ENCODE peak calls at places on chromosome 12, in five cellular contexts. One of them, this sample, is unnamed.

GRCh38 chr12:1915082-1915968 is 3.1 kb downstream of the CACNA2D4 start:
- DNase-seq in uterus: peak
- DNase-seq in heart left ventricle: peak
- DNase-seq in astrocyte of the spinal cord: no peak
- DNase-seq in left ventricle myocardium inferior: no peak
- DNase-seq in this sample: peak

GRCh38 chr12:26867084-26867483 is 34.1 kb upstream of the ITPR2 start:
- DNase-seq in uterus: no peak
- DNase-seq in heart left ventricle: no peak
- DNase-seq in astrocyte of the spinal cord: no peak
- DNase-seq in left ventricle myocardium inferior: no peak
- DNase-seq in this sample: no peak

GRCh38 chr12:29273178-29273843 is 107.7 kb downstream of the ERGIC2 start:
- DNase-seq in uterus: no peak
- DNase-seq in heart left ventricle: no peak
- DNase-seq in astrocyte of the spinal cord: no peak
- DNase-seq in left ventricle myocardium inferior: no peak
- DNase-seq in this sample: no peak

GRCh38 chr12:88805286-88805685 is 225.0 kb upstream of the KITLG start:
- DNase-seq in uterus: no peak
- DNase-seq in heart left ventricle: no peak
- DNase-seq in astrocyte of the spinal cord: no peak
- DNase-seq in left ventricle myocardium inferior: no peak
- DNase-seq in this sample: no peak

GRCh38 chr12:123763093-123763492 is 992 bp downstream of the DNAH10 start:
- DNase-seq in uterus: no peak
- DNase-seq in heart left ventricle: no peak
- DNase-seq in astrocyte of the spinal cord: no peak
- DNase-seq in left ventricle myocardium inferior: no peak
- DNase-seq in this sample: no peak

GRCh38 chr12:8951744-8952143 is 2.3 kb upstream of the M6PR start:
- DNase-seq in uterus: no peak
- DNase-seq in heart left ventricle: no peak
- DNase-seq in astrocyte of the spinal cord: no peak
- DNase-seq in left ventricle myocardium inferior: no peak
- DNase-seq in this sample: peak

GRCh38 chr12:70165450-70165849 is 77.8 kb upstream of the CNOT2 start:
- DNase-seq in uterus: no peak
- DNase-seq in heart left ventricle: no peak
- DNase-seq in astrocyte of the spinal cord: no peak
- DNase-seq in left ventricle myocardium inferior: no peak
- DNase-seq in this sample: no peak

GRCh38 chr12:62802981-62803380 is 132.0 kb downstream of the PPM1H start:
- DNase-seq in uterus: no peak
- DNase-seq in heart left ventricle: no peak
- DNase-seq in astrocyte of the spinal cord: peak
- DNase-seq in left ventricle myocardium inferior: no peak
- DNase-seq in this sample: no peak

GRCh38 chr12:124833693-124834122 is 30.0 kb downstream of the SCARB1 start:
- DNase-seq in uterus: no peak
- DNase-seq in heart left ventricle: peak
- DNase-seq in astrocyte of the spinal cord: peak
- DNase-seq in left ventricle myocardium inferior: peak
- DNase-seq in this sample: no peak

GRCh38 chr12:96195845-96196451 is 1.8 kb downstream of the ELK3 start:
- DNase-seq in uterus: peak
- DNase-seq in heart left ventricle: no peak
- DNase-seq in astrocyte of the spinal cord: peak
- DNase-seq in left ventricle myocardium inferior: no peak
- DNase-seq in this sample: peak

GRCh38 chr12:130838284-130838950 is 633 bp downstream of the STX2 start:
- DNase-seq in uterus: no peak
- DNase-seq in heart left ventricle: peak
- DNase-seq in astrocyte of the spinal cord: no peak
- DNase-seq in left ventricle myocardium inferior: no peak
- DNase-seq in this sample: peak

GRCh38 chr12:27703720-27704452 is 6.7 kb upstream of the MRPS35 start:
- DNase-seq in uterus: peak
- DNase-seq in heart left ventricle: peak
- DNase-seq in astrocyte of the spinal cord: peak
- DNase-seq in left ventricle myocardium inferior: peak
- DNase-seq in this sample: peak

GRCh38 chr12:90355701-90356345 is 599.2 kb downstream of the CCER1 start:
- DNase-seq in uterus: no peak
- DNase-seq in heart left ventricle: no peak
- DNase-seq in astrocyte of the spinal cord: no peak
- DNase-seq in left ventricle myocardium inferior: no peak
- DNase-seq in this sample: no peak

GRCh38 chr12:92722897-92723296 is 20.1 kb downstream of the PLEKHG7 start:
- DNase-seq in uterus: no peak
- DNase-seq in heart left ventricle: no peak
- DNase-seq in astrocyte of the spinal cord: no peak
- DNase-seq in left ventricle myocardium inferior: no peak
- DNase-seq in this sample: no peak

GRCh38 chr12:56053407-56053893 is 11.7 kb downstream of the RPS26 start:
- DNase-seq in uterus: no peak
- DNase-seq in heart left ventricle: no peak
- DNase-seq in astrocyte of the spinal cord: no peak
- DNase-seq in left ventricle myocardium inferior: no peak
- DNase-seq in this sample: no peak

GRCh38 chr12:49228653-49229052 is 36.2 kb upstream of the TUBA1C start:
- DNase-seq in uterus: no peak
- DNase-seq in heart left ventricle: no peak
- DNase-seq in astrocyte of the spinal cord: no peak
- DNase-seq in left ventricle myocardium inferior: no peak
- DNase-seq in this sample: no peak

GRCh38 chr12:5246196-5246595 is 185.7 kb upstream of the NTF3 start:
- DNase-seq in uterus: no peak
- DNase-seq in heart left ventricle: no peak
- DNase-seq in astrocyte of the spinal cord: no peak
- DNase-seq in left ventricle myocardium inferior: no peak
- DNase-seq in this sample: no peak

GRCh38 chr12:95553202-95553943 is 2.1 kb upstream of the USP44 start:
- DNase-seq in uterus: no peak
- DNase-seq in heart left ventricle: no peak
- DNase-seq in astrocyte of the spinal cord: no peak
- DNase-seq in left ventricle myocardium inferior: no peak
- DNase-seq in this sample: peak

GRCh38 chr12:96985515-96986362 is 78.7 kb downstream of the NEDD1 start:
- DNase-seq in uterus: peak
- DNase-seq in heart left ventricle: no peak
- DNase-seq in astrocyte of the spinal cord: no peak
- DNase-seq in left ventricle myocardium inferior: no peak
- DNase-seq in this sample: peak

GRCh38 chr12:122097641-122098364 is 19.2 kb downstream of the MLXIP start:
- DNase-seq in uterus: no peak
- DNase-seq in heart left ventricle: peak
- DNase-seq in astrocyte of the spinal cord: no peak
- DNase-seq in left ventricle myocardium inferior: peak
- DNase-seq in this sample: no peak

GRCh38 chr12:6952121-6952859 is 1.1 kb downstream of the PTPN6 start:
- DNase-seq in uterus: no peak
- DNase-seq in heart left ventricle: peak
- DNase-seq in astrocyte of the spinal cord: no peak
- DNase-seq in left ventricle myocardium inferior: peak
- DNase-seq in this sample: no peak

GRCh38 chr12:6049992-6050391 is 74.5 kb downstream of the VWF start:
- DNase-seq in uterus: no peak
- DNase-seq in heart left ventricle: peak
- DNase-seq in astrocyte of the spinal cord: no peak
- DNase-seq in left ventricle myocardium inferior: no peak
- DNase-seq in this sample: no peak

GRCh38 chr12:3745152-3745551 is 7.8 kb downstream of the CRACR2A start:
- DNase-seq in uterus: no peak
- DNase-seq in heart left ventricle: no peak
- DNase-seq in astrocyte of the spinal cord: no peak
- DNase-seq in left ventricle myocardium inferior: no peak
- DNase-seq in this sample: no peak

GRCh38 chr12:123923927-123924326 is 48.7 kb downstream of the CCDC92 start:
- DNase-seq in uterus: no peak
- DNase-seq in heart left ventricle: no peak
- DNase-seq in astrocyte of the spinal cord: no peak
- DNase-seq in left ventricle myocardium inferior: no peak
- DNase-seq in this sample: no peak

GRCh38 chr12:122061253-122061652 is 17.3 kb upstream of the MLXIP start:
- DNase-seq in uterus: no peak
- DNase-seq in heart left ventricle: no peak
- DNase-seq in astrocyte of the spinal cord: no peak
- DNase-seq in left ventricle myocardium inferior: no peak
- DNase-seq in this sample: no peak

GRCh38 chr12:89280833-89281533 is 71.3 kb downstream of the DUSP6 start:
- DNase-seq in uterus: no peak
- DNase-seq in heart left ventricle: peak
- DNase-seq in astrocyte of the spinal cord: no peak
- DNase-seq in left ventricle myocardium inferior: peak
- DNase-seq in this sample: no peak

GRCh38 chr12:108653082-108653516 is 19.4 kb upstream of the SELPLG start:
- DNase-seq in uterus: no peak
- DNase-seq in heart left ventricle: no peak
- DNase-seq in astrocyte of the spinal cord: no peak
- DNase-seq in left ventricle myocardium inferior: no peak
- DNase-seq in this sample: no peak

GRCh38 chr12:96048392-96048969 is 13.1 kb upstream of the LTA4H start:
- DNase-seq in uterus: no peak
- DNase-seq in heart left ventricle: no peak
- DNase-seq in astrocyte of the spinal cord: no peak
- DNase-seq in left ventricle myocardium inferior: no peak
- DNase-seq in this sample: no peak

GRCh38 chr12:47999816-48000215 is 4.5 kb downstream of the COL2A1 start:
- DNase-seq in uterus: no peak
- DNase-seq in heart left ventricle: no peak
- DNase-seq in astrocyte of the spinal cord: no peak
- DNase-seq in left ventricle myocardium inferior: no peak
- DNase-seq in this sample: no peak

GRCh38 chr12:26632746-26633145 is 200.2 kb downstream of the ITPR2 start:
- DNase-seq in uterus: no peak
- DNase-seq in heart left ventricle: no peak
- DNase-seq in astrocyte of the spinal cord: no peak
- DNase-seq in left ventricle myocardium inferior: no peak
- DNase-seq in this sample: no peak

GRCh38 chr12:69161835-69162234 is 77.5 kb upstream of the CPSF6 start:
- DNase-seq in uterus: no peak
- DNase-seq in heart left ventricle: no peak
- DNase-seq in astrocyte of the spinal cord: no peak
- DNase-seq in left ventricle myocardium inferior: no peak
- DNase-seq in this sample: peak

GRCh38 chr12:14614704-14615121 is 47.0 kb upstream of the PLBD1 start:
- DNase-seq in uterus: no peak
- DNase-seq in heart left ventricle: no peak
- DNase-seq in astrocyte of the spinal cord: no peak
- DNase-seq in left ventricle myocardium inferior: no peak
- DNase-seq in this sample: no peak

GRCh38 chr12:14621821-14622220 is 54.1 kb upstream of the PLBD1 start:
- DNase-seq in uterus: no peak
- DNase-seq in heart left ventricle: no peak
- DNase-seq in astrocyte of the spinal cord: no peak
- DNase-seq in left ventricle myocardium inferior: no peak
- DNase-seq in this sample: no peak

GRCh38 chr12:14619731-14620501 is 52.2 kb upstream of the PLBD1 start:
- DNase-seq in uterus: no peak
- DNase-seq in heart left ventricle: no peak
- DNase-seq in astrocyte of the spinal cord: no peak
- DNase-seq in left ventricle myocardium inferior: no peak
- DNase-seq in this sample: no peak

GRCh38 chr12:14613718-14614117 is 46.0 kb upstream of the PLBD1 start:
- DNase-seq in uterus: no peak
- DNase-seq in heart left ventricle: no peak
- DNase-seq in astrocyte of the spinal cord: no peak
- DNase-seq in left ventricle myocardium inferior: no peak
- DNase-seq in this sample: no peak

GRCh38 chr12:14618990-14619389 is 51.3 kb upstream of the PLBD1 start:
- DNase-seq in uterus: no peak
- DNase-seq in heart left ventricle: no peak
- DNase-seq in astrocyte of the spinal cord: peak
- DNase-seq in left ventricle myocardium inferior: no peak
- DNase-seq in this sample: no peak
- TF ChIP-seq CTCF in uterus: peak
- TF ChIP-seq CTCF in heart left ventricle: peak
- TF ChIP-seq CTCF in astrocyte of the spinal cord: peak
- TF ChIP-seq CTCF in left ventricle myocardium inferior: peak
- TF ChIP-seq CTCF in this sample: no peak

GRCh38 chr12:75820848-75821578 is 210.6 kb downstream of the PHLDA1 start:
- DNase-seq in uterus: peak
- DNase-seq in heart left ventricle: peak
- DNase-seq in astrocyte of the spinal cord: peak
- DNase-seq in left ventricle myocardium inferior: peak
- DNase-seq in this sample: no peak
- TF ChIP-seq CTCF in uterus: no peak
- TF ChIP-seq CTCF in heart left ventricle: no peak
- TF ChIP-seq CTCF in astrocyte of the spinal cord: no peak
- TF ChIP-seq CTCF in left ventricle myocardium inferior: no peak
- TF ChIP-seq CTCF in this sample: no peak

GRCh38 chr12:77537648-77538047 is 293.0 kb upstream of the NAV3 start:
- DNase-seq in uterus: no peak
- DNase-seq in heart left ventricle: no peak
- DNase-seq in astrocyte of the spinal cord: no peak
- DNase-seq in left ventricle myocardium inferior: no peak
- DNase-seq in this sample: no peak

GRCh38 chr12:77535734-77536133 is 295.0 kb upstream of the NAV3 start:
- DNase-seq in uterus: no peak
- DNase-seq in heart left ventricle: no peak
- DNase-seq in astrocyte of the spinal cord: no peak
- DNase-seq in left ventricle myocardium inferior: no peak
- DNase-seq in this sample: no peak

DNA sequence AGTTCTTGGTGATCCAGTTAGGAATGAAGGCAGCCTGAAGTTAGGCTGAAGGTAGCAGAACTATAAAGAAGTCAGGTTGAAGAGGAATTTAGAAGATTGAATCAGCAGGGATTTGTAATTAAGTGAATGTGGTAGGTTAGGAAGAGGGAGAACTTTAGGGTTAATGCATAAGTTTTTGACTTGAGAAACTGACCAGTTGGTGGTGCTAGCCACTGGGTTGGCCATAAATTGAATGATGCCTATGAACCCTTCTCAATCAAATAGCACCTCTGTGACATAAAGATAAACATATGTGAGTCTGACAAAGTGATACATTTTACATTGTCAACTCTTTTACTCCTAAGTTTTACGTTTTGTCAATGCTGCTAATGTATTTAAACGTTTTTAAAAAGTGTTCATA is 290.6 kb upstream of the NAV3 start:
- DNase-seq in uterus: no peak
- DNase-seq in heart left ventricle: no peak
- DNase-seq in astrocyte of the spinal cord: no peak
- DNase-seq in left ventricle myocardium inferior: no peak
- DNase-seq in this sample: no peak
- TF ChIP-seq CTCF in uterus: no peak
- TF ChIP-seq CTCF in heart left ventricle: no peak
- TF ChIP-seq CTCF in astrocyte of the spinal cord: no peak
- TF ChIP-seq CTCF in left ventricle myocardium inferior: no peak
- TF ChIP-seq CTCF in this sample: no peak

DNA sequence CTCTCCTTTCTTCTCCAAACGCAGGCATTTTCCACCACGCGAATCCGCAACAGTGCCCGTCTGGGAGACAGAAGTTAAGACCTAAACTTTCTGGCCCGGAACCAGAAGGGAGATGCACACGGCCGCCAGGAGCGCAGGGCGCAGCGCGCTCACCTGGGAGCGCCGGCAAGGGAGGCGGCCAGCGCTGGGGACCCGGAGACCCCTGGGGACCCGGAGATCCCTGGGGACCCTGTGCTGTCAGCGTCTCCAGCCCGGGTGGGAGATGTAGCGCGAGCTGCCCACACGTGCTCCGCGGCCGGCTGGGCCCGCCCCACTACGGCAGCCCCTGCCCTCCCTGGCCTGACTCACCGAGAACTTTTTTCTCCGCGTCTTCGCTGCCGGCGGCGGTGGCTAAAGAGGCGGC is 620 bp downstream of the YBX3 start:
- DNase-seq in uterus: peak
- DNase-seq in heart left ventricle: peak
- DNase-seq in astrocyte of the spinal cord: peak
- DNase-seq in left ventricle myocardium inferior: peak
- DNase-seq in this sample: peak
- TF ChIP-seq CTCF in uterus: no peak
- TF ChIP-seq CTCF in heart left ventricle: peak
- TF ChIP-seq CTCF in astrocyte of the spinal cord: no peak
- TF ChIP-seq CTCF in left ventricle myocardium inferior: peak
- TF ChIP-seq CTCF in this sample: no peak

This sample was measured in activated CD8-positive, alpha-beta T cell treated with anti-CD3 and anti-CD28 coated beads for 36 hours.